ENCODE peak calls at places on chromosome 10, in four cellular contexts. O is stomach, W is H1, Z is GM12878. F is an unnamed sample.

GRCh38 chr10:59434463-59435326 is 72.3 kb upstream of the FAM13C start:
- DNase-seq in W (no peak), O (no peak), Z (no peak), F (no peak)

GRCh38 chr10:59124187-59124586 is 52.3 kb upstream of the PHYHIPL start:
- DNase-seq in W (no peak), Z (no peak), O (no peak), F (no peak)

GRCh38 chr10:73095479-73096021 is 1.1 kb downstream of the P4HA1 start:
- DNase-seq in Z (no peak), W (no peak), O (peak), F (peak)

GRCh38 chr10:110803830-110804338 is 67.8 kb upstream of the PDCD4 start:
- DNase-seq in O (peak), W (peak), Z (peak), F (peak)

GRCh38 chr10:6536102-6536501 is 44.0 kb downstream of the PRKCQ start:
- DNase-seq in W (no peak), Z (no peak), O (no peak), F (no peak)

GRCh38 chr10:71526662-71527061 is 129.9 kb downstream of the CDH23 start:
- DNase-seq in Z (no peak), O (no peak), W (no peak), F (peak)

GRCh38 chr10:69631566-69631965 is 1.5 kb downstream of the FAM241B start:
- DNase-seq in W (peak), O (peak), Z (no peak), F (no peak)

GRCh38 chr10:126252884-126253612 is 135.2 kb downstream of the ADAM12 start:
- DNase-seq in Z (no peak), W (no peak), O (no peak), F (no peak)

GRCh38 chr10:87634311-87634710 is 25.4 kb upstream of the PAPSS2 start:
- DNase-seq in O (no peak), W (no peak), Z (no peak), F (no peak)

GRCh38 chr10:69457771-69458237 is 6.5 kb downstream of the TSPAN15 start:
- DNase-seq in Z (no peak), W (no peak), O (no peak), F (no peak)

GRCh38 chr10:31804416-31804815 is 124.2 kb downstream of the ARHGAP12 start:
- DNase-seq in Z (no peak), O (no peak), W (no peak), F (no peak)

GRCh38 chr10:23070819-23071218 is 24.6 kb upstream of the MSRB2 start:
- DNase-seq in W (no peak), Z (peak), O (no peak), F (no peak)

GRCh38 chr10:3090388-3090787 is 23.0 kb downstream of the PFKP start:
- DNase-seq in W (no peak), Z (no peak), O (no peak), F (no peak)
- TF ChIP-seq POLR2AphosphoS5 in W (no peak), Z (no peak), O (no peak), F (no peak)

DNA sequence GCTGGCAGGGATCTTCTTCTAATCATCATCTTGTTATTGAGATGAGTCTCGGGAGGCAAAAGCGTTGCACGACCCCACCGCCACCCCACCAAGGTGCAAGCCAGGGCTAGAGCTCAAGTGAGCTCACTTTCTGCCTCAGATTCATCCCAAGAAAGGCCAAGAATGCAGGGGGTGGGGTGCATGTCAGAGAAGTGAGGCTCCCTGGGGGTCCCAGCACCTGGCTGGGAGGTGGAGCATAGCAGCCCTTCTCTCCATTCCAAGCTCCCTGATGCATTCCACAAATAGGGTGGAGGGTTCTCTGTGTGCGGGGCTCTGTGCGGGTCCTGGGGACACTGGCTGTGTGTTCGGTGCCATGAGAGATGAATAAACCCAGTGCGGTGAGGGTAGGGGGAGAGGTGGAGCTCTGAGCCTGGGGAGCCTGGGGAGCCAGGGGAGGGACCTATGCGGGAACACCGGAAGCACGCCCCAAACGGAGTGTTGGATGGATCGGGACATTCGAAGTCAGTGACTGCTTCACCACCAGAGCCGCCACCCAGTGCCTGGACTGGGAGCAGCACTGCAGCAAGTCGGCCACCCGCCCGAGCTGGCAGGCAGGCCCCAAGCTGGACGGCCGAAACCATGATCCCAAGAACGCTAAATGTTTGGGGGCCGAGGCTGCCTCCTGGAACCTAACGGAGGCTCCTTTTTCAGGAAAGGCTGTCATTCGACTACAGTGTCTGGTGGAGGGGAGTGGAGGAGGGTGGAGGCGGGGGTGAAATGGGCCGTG is 17.9 kb upstream of the HMX3 start:
- DNase-seq in Z (no peak), O (no peak), W (peak), F (no peak)
- TF ChIP-seq CTCF in Z (no peak), O (no peak), W (peak), F (no peak)

DNA sequence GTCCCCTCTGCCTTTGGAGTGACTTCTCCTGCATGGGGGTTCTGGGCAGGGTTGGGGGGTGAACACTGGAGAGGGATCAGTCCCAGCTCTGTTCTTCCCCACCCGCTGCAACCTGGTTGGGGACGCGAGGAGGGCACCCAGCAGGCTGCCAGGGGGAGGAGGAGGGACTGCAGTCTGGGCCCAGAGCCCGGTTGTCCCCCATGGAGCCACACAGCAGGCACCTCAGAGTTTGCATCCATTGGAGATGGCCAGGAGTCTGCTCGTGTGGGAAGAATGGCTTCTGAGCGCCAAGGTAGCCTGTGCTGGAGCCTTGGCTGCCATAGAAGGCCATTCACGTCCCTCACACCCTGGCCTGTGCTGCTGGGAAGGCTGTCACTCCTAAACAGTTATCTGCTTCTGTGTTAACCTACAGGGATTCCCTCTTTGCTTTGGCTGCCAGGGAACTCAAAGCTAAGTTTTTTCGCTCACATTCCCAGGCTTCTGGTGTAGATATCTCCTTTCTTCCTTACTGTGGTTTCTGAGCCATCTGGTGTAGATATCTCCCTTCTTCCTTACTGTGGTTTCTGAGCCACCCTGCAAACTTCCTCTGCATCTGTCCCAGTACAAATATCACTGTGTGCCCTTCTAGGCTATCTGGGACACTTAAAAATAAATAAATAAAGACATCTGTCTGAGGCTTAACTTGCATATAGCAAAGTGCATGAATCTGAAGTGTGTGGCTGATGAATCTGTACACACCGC is 133.7 kb downstream of the LHPP start:
- DNase-seq in Z (no peak), O (no peak), W (no peak), F (peak)
- TF ChIP-seq EP300 in Z (no peak), O (no peak), W (no peak), F (no peak)

GRCh38 chr10:62816179-62817119 is at the start of gene EGR2:
- DNase-seq in O (peak), Z (peak), W (peak), F (peak)

GRCh38 chr10:62817120-62817762 is 1.1 kb upstream of the EGR2 start:
- DNase-seq in W (peak), O (no peak), Z (no peak), F (peak)

GRCh38 chr10:62814901-62815372 is 1.2 kb downstream of the EGR2 start:
- DNase-seq in Z (no peak), W (peak), O (no peak), F (no peak)

GRCh38 chr10:62813981-62814380 is 2.2 kb downstream of the EGR2 start:
- DNase-seq in Z (no peak), O (no peak), W (no peak), F (no peak)

DNA sequence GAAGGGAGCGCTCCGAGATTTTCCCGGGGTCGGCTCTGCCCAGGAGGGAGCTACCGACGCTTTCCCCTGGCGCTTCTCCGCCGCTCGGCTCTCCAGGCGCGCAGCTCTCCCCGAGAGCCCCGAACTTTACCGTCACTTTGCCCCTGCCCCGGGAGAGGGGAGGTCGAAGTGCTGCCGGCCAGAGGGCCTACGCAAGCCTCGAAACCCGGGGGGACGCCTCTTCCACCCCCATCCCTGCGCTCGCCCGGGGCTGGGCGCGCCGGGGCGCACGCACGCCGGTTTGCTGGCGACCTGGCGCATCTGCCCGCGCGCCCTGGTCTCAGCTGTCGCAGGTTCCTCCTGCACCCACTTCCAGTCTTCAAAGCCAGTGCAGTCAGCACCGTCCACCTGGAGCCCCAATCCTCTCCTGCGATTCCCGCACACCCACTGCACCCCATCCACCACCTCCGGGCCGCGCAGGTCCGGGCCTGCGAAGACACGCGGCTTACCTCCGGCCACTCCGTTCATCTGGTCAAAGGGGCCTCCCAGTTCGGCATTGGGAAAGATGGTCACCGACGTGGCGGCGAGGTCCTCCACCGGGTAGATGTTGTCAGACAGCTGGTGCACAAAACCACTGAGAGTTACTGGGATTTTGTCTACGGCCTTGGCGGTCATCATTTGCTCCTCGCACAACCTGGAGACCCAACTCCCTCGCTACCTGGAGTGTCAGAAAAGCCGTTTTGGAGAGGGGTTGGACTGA is 624 bp downstream of the EGR2 start:
- DNase-seq in Z (no peak), W (peak), O (no peak), F (no peak)
- TF ChIP-seq POLR2AphosphoS5 in Z (peak), W (no peak), O (no peak), F (no peak)

F was measured in transverse colon.